ENCODE peak calls at places on chromosomes 6 and 20, in four cellular contexts. One of them, this sample, is unnamed.

GRCh38 chr20:43957392-43957791 is 42.7 kb downstream of the TOX2 start:
- DNase-seq in dorsolateral prefrontal cortex: no peak
- DNase-seq in BJ: no peak
- DNase-seq in lower lobe of right lung: no peak
- DNase-seq in this sample: no peak

GRCh38 chr6:164167873-164168405 is 753.4 kb downstream of the QKI start:
- DNase-seq in BJ: no peak
- DNase-seq in dorsolateral prefrontal cortex: no peak
- DNase-seq in lower lobe of right lung: no peak
- DNase-seq in this sample: no peak

GRCh38 chr20:62133051-62133845 is 9.9 kb downstream of the PSMA7 start:
- DNase-seq in BJ: no peak
- DNase-seq in dorsolateral prefrontal cortex: no peak
- DNase-seq in lower lobe of right lung: peak; percentile 72
- DNase-seq in this sample: no peak

GRCh38 chr6:9830808-9831207 is 584.1 kb downstream of the TFAP2A start:
- DNase-seq in lower lobe of right lung: no peak
- DNase-seq in BJ: no peak
- DNase-seq in dorsolateral prefrontal cortex: no peak
- DNase-seq in this sample: no peak

GRCh38 chr6:125821825-125822281 is 31.1 kb downstream of the NCOA7 start:
- DNase-seq in BJ: no peak
- DNase-seq in dorsolateral prefrontal cortex: peak; percentile 39
- DNase-seq in lower lobe of right lung: no peak
- DNase-seq in this sample: no peak

GRCh38 chr20:5592165-5592564 is 158.0 kb upstream of the SHLD1 start:
- DNase-seq in lower lobe of right lung: no peak
- DNase-seq in dorsolateral prefrontal cortex: no peak
- DNase-seq in BJ: no peak
- DNase-seq in this sample: no peak

GRCh38 chr6:83511901-83512681 is at the start of gene PRSS35:
- DNase-seq in dorsolateral prefrontal cortex: peak; percentile 19
- DNase-seq in lower lobe of right lung: peak; percentile 58
- DNase-seq in BJ: no peak
- DNase-seq in this sample: peak; percentile 62

GRCh38 chr6:35048631-35049083 is 92.5 kb downstream of the TCP11 start:
- DNase-seq in dorsolateral prefrontal cortex: peak; percentile 68
- DNase-seq in lower lobe of right lung: no peak
- DNase-seq in BJ: no peak
- DNase-seq in this sample: peak; percentile 54

GRCh38 chr20:50284811-50285375 is 94.3 kb downstream of the CEBPB start:
- DNase-seq in dorsolateral prefrontal cortex: no peak
- DNase-seq in BJ: no peak
- DNase-seq in lower lobe of right lung: no peak
- DNase-seq in this sample: no peak

GRCh38 chr6:134863763-134864510 is 86.0 kb downstream of the ALDH8A1 start:
- DNase-seq in dorsolateral prefrontal cortex: no peak
- DNase-seq in BJ: no peak
- DNase-seq in lower lobe of right lung: no peak
- DNase-seq in this sample: no peak

GRCh38 chr6:42095066-42095465 is 44.7 kb downstream of the TAF8 start:
- DNase-seq in dorsolateral prefrontal cortex: no peak
- DNase-seq in BJ: no peak
- DNase-seq in lower lobe of right lung: no peak
- DNase-seq in this sample: no peak

GRCh38 chr6:41643899-41644269 is 5.6 kb downstream of the MDFI start:
- DNase-seq in BJ: no peak
- DNase-seq in dorsolateral prefrontal cortex: no peak
- DNase-seq in lower lobe of right lung: peak; percentile 28
- DNase-seq in this sample: no peak

GRCh38 chr6:113854531-113855499 is 2.3 kb upstream of the MARCKS start:
- DNase-seq in BJ: no peak
- DNase-seq in lower lobe of right lung: peak; percentile 70
- DNase-seq in dorsolateral prefrontal cortex: peak; percentile 70
- DNase-seq in this sample: peak; percentile 88

GRCh38 chr6:119037264-119037663 is 41.2 kb downstream of the FAM184A start:
- DNase-seq in dorsolateral prefrontal cortex: no peak
- DNase-seq in BJ: no peak
- DNase-seq in lower lobe of right lung: no peak
- DNase-seq in this sample: no peak

GRCh38 chr6:79646006-79646405 is 14.9 kb downstream of the SH3BGRL2 start:
- DNase-seq in BJ: no peak
- DNase-seq in lower lobe of right lung: no peak
- DNase-seq in dorsolateral prefrontal cortex: no peak
- DNase-seq in this sample: no peak

GRCh38 chr6:4466769-4467480 is 309.3 kb upstream of the CDYL start:
- DNase-seq in BJ: no peak
- DNase-seq in dorsolateral prefrontal cortex: peak; percentile 34
- DNase-seq in lower lobe of right lung: no peak
- DNase-seq in this sample: no peak

GRCh38 chr20:41664584-41664983 is 46.4 kb upstream of the CHD6 start:
- DNase-seq in lower lobe of right lung: no peak
- DNase-seq in dorsolateral prefrontal cortex: no peak
- DNase-seq in BJ: no peak
- DNase-seq in this sample: no peak

GRCh38 chr6:15677822-15678221 is 15.0 kb upstream of the DTNBP1 start:
- DNase-seq in lower lobe of right lung: no peak
- DNase-seq in BJ: no peak
- DNase-seq in dorsolateral prefrontal cortex: no peak
- DNase-seq in this sample: no peak

GRCh38 chr20:48766205-48766604 is 61.6 kb downstream of the PREX1 start:
- DNase-seq in lower lobe of right lung: no peak
- DNase-seq in dorsolateral prefrontal cortex: no peak
- DNase-seq in BJ: no peak
- DNase-seq in this sample: peak; percentile 14

GRCh38 chr20:14303106-14303505 is 34.3 kb downstream of the FLRT3 start:
- DNase-seq in lower lobe of right lung: no peak
- DNase-seq in dorsolateral prefrontal cortex: no peak
- DNase-seq in BJ: no peak
- DNase-seq in this sample: no peak

GRCh38 chr6:154276810-154277577 is 79.6 kb downstream of the IPCEF1 start:
- DNase-seq in dorsolateral prefrontal cortex: no peak
- DNase-seq in BJ: no peak
- DNase-seq in lower lobe of right lung: no peak
- DNase-seq in this sample: no peak

GRCh38 chr6:11632795-11633511 is 95.4 kb downstream of the TMEM170B start:
- DNase-seq in BJ: no peak
- DNase-seq in lower lobe of right lung: no peak
- DNase-seq in dorsolateral prefrontal cortex: no peak
- DNase-seq in this sample: no peak

GRCh38 chr6:49462599-49462926 is 490 bp downstream of the MMUT start:
- DNase-seq in BJ: no peak
- DNase-seq in lower lobe of right lung: no peak
- DNase-seq in dorsolateral prefrontal cortex: no peak
- DNase-seq in this sample: no peak

GRCh38 chr20:50680106-50680960 is 11.0 kb downstream of the RIPOR3 start:
- DNase-seq in BJ: no peak
- DNase-seq in dorsolateral prefrontal cortex: no peak
- DNase-seq in lower lobe of right lung: no peak
- DNase-seq in this sample: peak; percentile 12

GRCh38 chr6:81950877-81951276 is 198.4 kb upstream of the TENT5A start:
- DNase-seq in BJ: peak; percentile 19
- DNase-seq in lower lobe of right lung: no peak
- DNase-seq in dorsolateral prefrontal cortex: no peak
- DNase-seq in this sample: no peak

GRCh38 chr6:132147530-132148011 is 196.4 kb upstream of the CCN2 start:
- DNase-seq in BJ: peak; percentile 100
- DNase-seq in lower lobe of right lung: no peak
- DNase-seq in dorsolateral prefrontal cortex: no peak
- DNase-seq in this sample: no peak

GRCh38 chr20:3805594-3806264 is 9.6 kb downstream of the CDC25B start:
- DNase-seq in dorsolateral prefrontal cortex: no peak
- DNase-seq in BJ: no peak
- DNase-seq in lower lobe of right lung: peak; percentile 20
- DNase-seq in this sample: peak; percentile 40

GRCh38 chr20:6533828-6534388 is 233.6 kb upstream of the BMP2 start:
- DNase-seq in dorsolateral prefrontal cortex: no peak
- DNase-seq in BJ: peak; percentile 81
- DNase-seq in lower lobe of right lung: no peak
- DNase-seq in this sample: no peak

GRCh38 chr20:45157977-45158376 is 16.7 kb upstream of the PI3 start:
- DNase-seq in dorsolateral prefrontal cortex: no peak
- DNase-seq in lower lobe of right lung: no peak
- DNase-seq in BJ: no peak
- DNase-seq in this sample: no peak

GRCh38 chr6:19417713-19418112 is 419.5 kb upstream of the ID4 start:
- DNase-seq in dorsolateral prefrontal cortex: no peak
- DNase-seq in BJ: no peak
- DNase-seq in lower lobe of right lung: no peak
- DNase-seq in this sample: no peak

GRCh38 chr6:151025076-151025475 is 159.6 kb downstream of the MTHFD1L start:
- DNase-seq in lower lobe of right lung: no peak
- DNase-seq in BJ: no peak
- DNase-seq in dorsolateral prefrontal cortex: peak; percentile 57
- DNase-seq in this sample: no peak

GRCh38 chr6:39961178-39961577 is 26.9 kb upstream of the MOCS1 start:
- DNase-seq in lower lobe of right lung: no peak
- DNase-seq in BJ: no peak
- DNase-seq in dorsolateral prefrontal cortex: no peak
- DNase-seq in this sample: no peak

GRCh38 chr6:16639689-16640480 is 121.4 kb downstream of the ATXN1 start:
- DNase-seq in dorsolateral prefrontal cortex: no peak
- DNase-seq in lower lobe of right lung: no peak
- DNase-seq in BJ: peak; percentile 72
- DNase-seq in this sample: no peak

GRCh38 chr20:11569163-11569562 is 348.5 kb upstream of the BTBD3 start:
- DNase-seq in lower lobe of right lung: no peak
- DNase-seq in dorsolateral prefrontal cortex: no peak
- DNase-seq in BJ: no peak
- DNase-seq in this sample: no peak

GRCh38 chr20:57440678-57441509 is 49.7 kb downstream of the RBM38 start:
- DNase-seq in lower lobe of right lung: peak; percentile 84
- DNase-seq in BJ: no peak
- DNase-seq in dorsolateral prefrontal cortex: peak; percentile 92
- DNase-seq in this sample: peak; percentile 42

GRCh38 chr20:46062151-46062550 is 27.6 kb downstream of the NCOA5 start:
- DNase-seq in lower lobe of right lung: no peak
- DNase-seq in BJ: no peak
- DNase-seq in dorsolateral prefrontal cortex: no peak
- DNase-seq in this sample: no peak

GRCh38 chr6:133646021-133646682 is 242.8 kb upstream of the TCF21 start:
- DNase-seq in dorsolateral prefrontal cortex: no peak
- DNase-seq in lower lobe of right lung: no peak
- DNase-seq in BJ: peak; percentile 71
- DNase-seq in this sample: no peak

GRCh38 chr20:34300809-34301586 is 2.2 kb downstream of the AHCY start:
- DNase-seq in BJ: no peak
- DNase-seq in dorsolateral prefrontal cortex: no peak
- DNase-seq in lower lobe of right lung: no peak
- DNase-seq in this sample: peak; percentile 43
- H3K4me3 ChIP-seq in BJ: no peak overlapping the region
- H3K4me3 ChIP-seq in dorsolateral prefrontal cortex: no peak overlapping the region
- H3K4me3 ChIP-seq in lower lobe of right lung: no peak overlapping the region
- H3K4me3 ChIP-seq in this sample: no peak overlapping the region

DNA sequence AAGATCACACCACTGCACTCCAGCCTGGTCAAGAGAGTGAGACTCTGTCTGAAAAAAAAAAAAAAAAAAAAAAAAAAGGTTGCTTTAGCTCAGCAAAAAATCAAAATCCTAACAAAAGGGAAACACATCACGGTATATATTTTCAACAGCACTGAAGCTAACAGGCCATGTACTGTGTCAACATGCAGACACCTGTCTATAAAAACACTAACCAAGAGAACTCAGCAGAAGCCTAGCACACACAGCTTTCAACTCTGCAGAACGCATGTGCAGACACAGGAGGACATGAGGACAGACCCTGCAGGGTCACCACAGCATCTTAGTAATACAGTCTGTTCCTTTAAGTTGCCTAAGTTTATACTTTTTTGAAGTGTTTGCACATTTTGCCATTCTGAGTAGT is 13.5 kb downstream of the NINL start:
- DNase-seq in dorsolateral prefrontal cortex: no peak
- DNase-seq in lower lobe of right lung: no peak
- DNase-seq in BJ: no peak
- DNase-seq in this sample: no peak
- H3K4me3 ChIP-seq in dorsolateral prefrontal cortex: no peak overlapping the region
- H3K4me3 ChIP-seq in lower lobe of right lung: no peak overlapping the region
- H3K4me3 ChIP-seq in BJ: no peak overlapping the region
- H3K4me3 ChIP-seq in this sample: no peak overlapping the region

DNA sequence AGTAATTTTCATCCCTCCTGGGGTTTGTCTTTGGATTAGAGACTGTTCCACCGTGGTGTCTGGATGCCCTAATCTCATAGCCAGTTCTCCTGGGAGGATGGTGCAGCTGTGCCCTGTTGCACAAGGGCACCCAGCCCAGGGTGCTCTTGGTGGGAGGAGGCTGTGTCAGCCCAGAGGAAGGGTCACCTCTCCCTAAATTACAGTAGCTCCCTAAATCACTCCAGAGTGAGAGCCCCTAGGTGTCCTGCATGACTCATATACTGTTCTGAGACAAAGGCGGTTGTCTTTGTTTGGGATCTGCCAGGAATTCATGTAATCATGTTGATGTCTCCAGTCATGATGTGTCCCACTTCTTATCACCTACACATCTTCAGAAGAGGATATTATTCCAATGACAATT is 19.7 kb downstream of the PERP start:
- DNase-seq in BJ: no peak
- DNase-seq in lower lobe of right lung: no peak
- DNase-seq in dorsolateral prefrontal cortex: no peak
- DNase-seq in this sample: no peak
- H3K4me3 ChIP-seq in BJ: no peak overlapping the region
- H3K4me3 ChIP-seq in lower lobe of right lung: no peak overlapping the region
- H3K4me3 ChIP-seq in dorsolateral prefrontal cortex: no peak overlapping the region
- H3K4me3 ChIP-seq in this sample: no peak overlapping the region

GRCh38 chr6:163118941-163119340 is 295.6 kb upstream of the QKI start:
- DNase-seq in BJ: no peak
- DNase-seq in lower lobe of right lung: no peak
- DNase-seq in dorsolateral prefrontal cortex: no peak
- DNase-seq in this sample: no peak

GRCh38 chr6:163123098-163123497 is 291.4 kb upstream of the QKI start:
- DNase-seq in dorsolateral prefrontal cortex: no peak
- DNase-seq in BJ: no peak
- DNase-seq in lower lobe of right lung: no peak
- DNase-seq in this sample: no peak

GRCh38 chr6:163122365-163122764 is 292.2 kb upstream of the QKI start:
- DNase-seq in dorsolateral prefrontal cortex: no peak
- DNase-seq in lower lobe of right lung: no peak
- DNase-seq in BJ: no peak
- DNase-seq in this sample: no peak

DNA sequence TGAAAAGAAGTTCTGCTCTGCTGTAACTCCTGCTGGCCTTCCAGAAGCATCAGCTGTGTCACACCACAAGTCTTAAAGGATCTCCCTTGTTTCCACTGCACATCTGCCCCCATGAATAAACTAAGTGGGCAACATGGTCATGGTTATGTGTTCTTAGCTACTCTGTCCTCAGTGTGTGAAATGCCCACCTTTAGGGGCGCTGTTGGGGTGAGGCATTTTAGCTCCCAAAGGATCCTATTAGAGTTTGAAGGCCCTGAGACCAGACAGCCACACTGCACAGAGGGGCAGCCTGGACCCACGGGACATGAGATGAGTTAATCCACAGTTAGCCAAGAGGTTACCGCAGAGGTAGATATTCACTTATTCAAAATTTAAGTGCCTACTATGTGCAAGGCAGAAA is 294.3 kb upstream of the QKI start:
- DNase-seq in lower lobe of right lung: no peak
- DNase-seq in dorsolateral prefrontal cortex: no peak
- DNase-seq in BJ: no peak
- DNase-seq in this sample: no peak
- H3K4me3 ChIP-seq in lower lobe of right lung: no peak overlapping the region
- H3K4me3 ChIP-seq in dorsolateral prefrontal cortex: no peak overlapping the region
- H3K4me3 ChIP-seq in BJ: no peak overlapping the region
- H3K4me3 ChIP-seq in this sample: no peak overlapping the region